ENCODE peak calls at places on chromosomes 7 and 10, in four cellular contexts. R, J, G and M are unnamed samples.

GRCh38 chr7:44382459-44383300 is 57.3 kb upstream of the CAMK2B start:
- DNase-seq in J (no peak), G (no peak), R (no peak), M (no peak)

GRCh38 chr10:60890811-60891210 is 53.2 kb downstream of the RHOBTB1 start:
- DNase-seq in G (no peak), J (no peak), R (no peak), M (no peak)

GRCh38 chr7:12490105-12490688 is 80.3 kb upstream of the SCIN start:
- DNase-seq in G (no peak), R (no peak), J (peak), M (peak)

GRCh38 chr10:127441350-127442219 is 107.5 kb upstream of the NPS start:
- DNase-seq in J (no peak), R (no peak), G (no peak), M (no peak)

GRCh38 chr10:59880976-59881510 is 25.3 kb downstream of the CCDC6 start:
- DNase-seq in R (peak), J (no peak), G (no peak), M (no peak)

GRCh38 chr7:143372070-143372469 is 9.1 kb upstream of the ZYX start:
- DNase-seq in J (no peak), G (peak), R (peak), M (no peak)

GRCh38 chr7:51038573-51038972 is 255.9 kb upstream of the GRB10 start:
- DNase-seq in J (no peak), G (no peak), R (no peak), M (no peak)

GRCh38 chr7:50962962-50963374 is 180.3 kb upstream of the GRB10 start:
- DNase-seq in R (no peak), J (no peak), G (no peak), M (peak)

GRCh38 chr10:129854796-129855705 is 109.0 kb downstream of the EBF3 start:
- DNase-seq in J (no peak), G (no peak), R (no peak), M (no peak)

GRCh38 chr10:78777466-78778256 is 291.1 kb upstream of the ZMIZ1 start:
- DNase-seq in R (no peak), J (no peak), G (no peak), M (peak)

GRCh38 chr10:1776127-1776662 is 38.9 kb upstream of the ADARB2 start:
- DNase-seq in R (no peak), G (no peak), J (no peak), M (no peak)

GRCh38 chr7:25192043-25192442 is 36.2 kb downstream of the NPVF start:
- DNase-seq in R (no peak), G (no peak), J (no peak), M (no peak)

GRCh38 chr7:130904031-130904757 is 170.2 kb upstream of the KLF14 start:
- DNase-seq in J (peak), R (no peak), G (no peak), M (no peak)

GRCh38 chr7:83109352-83109751 is 53.3 kb downstream of the PCLO start:
- DNase-seq in R (no peak), G (no peak), J (no peak), M (no peak)

GRCh38 chr7:24732646-24733413 is 24.4 kb downstream of the GSDME start:
- DNase-seq in R (no peak), G (no peak), J (peak), M (peak)

GRCh38 chr10:124650820-124651401 is 93.3 kb downstream of the FAM53B start:
- DNase-seq in J (no peak), R (peak), G (peak), M (no peak)

GRCh38 chr7:1438208-1438607 is 21.1 kb downstream of the MICALL2 start:
- DNase-seq in J (no peak), G (no peak), R (no peak), M (no peak)

GRCh38 chr7:137882261-137882668 is 35.5 kb upstream of the DGKI start:
- DNase-seq in G (no peak), J (peak), R (no peak), M (peak)

GRCh38 chr10:102624751-102625330 is 19.4 kb upstream of the TRIM8 start:
- DNase-seq in R (no peak), G (no peak), J (peak), M (no peak)